ENCODE peak calls at places on chromosomes 3 and 15, in nine cellular contexts. G is left ventricle myocardium inferior, E is heart left ventricle, D is neuronal stem cell, F is mesenchymal stem cell, Y is right lobe of liver, R is colonic mucosa, N is GM23248, A is HCT116. K is an unnamed sample.

GRCh38 chr3:128068156-128068620 is 16.0 kb downstream of the SEC61A1 start:
- DNase-seq in G (no peak), E (no peak), D (peak; percentile 50), F (peak; percentile 66), Y (no peak), R (no peak), N (peak; percentile 66), A (peak; percentile 35), K (peak; percentile 83)

GRCh38 chr15:56028430-56028829 is 35.0 kb upstream of the NEDD4 start:
- DNase-seq in G (no peak), E (no peak), D (no peak), F (no peak), Y (no peak), R (no peak), N (no peak), A (no peak), K (no peak)

GRCh38 chr3:42718338-42718737 is 15.7 kb upstream of the HHATL start:
- DNase-seq in G (no peak), E (no peak), D (no peak), F (no peak), Y (no peak), R (no peak), N (no peak), A (no peak), K (no peak)

GRCh38 chr3:169122407-169122806 is 541.1 kb downstream of the MECOM start:
- DNase-seq in G (no peak), E (no peak), D (no peak), F (no peak), Y (no peak), R (no peak), N (no peak), A (no peak), K (no peak)

GRCh38 chr15:58598829-58599210 is 150.7 kb downstream of the ADAM10 start:
- DNase-seq in G (no peak), E (no peak), D (no peak), F (no peak), Y (no peak), R (no peak), N (no peak), A (no peak), K (no peak)

GRCh38 chr15:68644088-68644904 is 65.5 kb downstream of the CORO2B start:
- DNase-seq in G (no peak), E (no peak), D (no peak), F (peak; percentile 81), Y (no peak), R (no peak), N (peak; percentile 93), A (peak; percentile 22), K (peak; percentile 94)

GRCh38 chr3:128338536-128339400 is 127.9 kb downstream of the DNAJB8 start:
- DNase-seq in G (no peak), E (no peak), D (no peak), F (no peak), Y (no peak), R (no peak), N (no peak), A (no peak), K (peak; percentile 36)

GRCh38 chr15:44153352-44153751 is 41.7 kb downstream of the FRMD5 start:
- DNase-seq in G (no peak), E (no peak), D (no peak), F (no peak), Y (no peak), R (no peak), N (no peak), A (no peak), K (no peak)

GRCh38 chr15:80264031-80264430 is 12.0 kb upstream of the CTXND1 start:
- DNase-seq in G (no peak), E (no peak), D (no peak), F (peak; percentile 18), Y (no peak), R (no peak), N (peak; percentile 39), A (no peak), K (no peak)

GRCh38 chr3:85821130-85821756 is 862.5 kb downstream of the CADM2 start:
- DNase-seq in G (no peak), E (no peak), D (peak; percentile 11), F (no peak), Y (no peak), R (peak; percentile 22), N (peak; percentile 5), A (no peak), K (no peak)

GRCh38 chr3:183844606-183845005 is 19.2 kb upstream of the MAP6D1 start:
- DNase-seq in G (no peak), E (no peak), D (no peak), F (peak; percentile 90), Y (no peak), R (no peak), N (peak; percentile 90), A (no peak), K (peak; percentile 78)

GRCh38 chr3:3170998-3171397 is 8.5 kb downstream of the CRBN start:
- DNase-seq in G (no peak), E (no peak), D (no peak), F (peak; percentile 40), Y (no peak), R (no peak), N (peak; percentile 50), A (peak; percentile 33), K (no peak)

GRCh38 chr15:68407141-68407885 is 24.6 kb downstream of the ITGA11 start:
- DNase-seq in G (no peak), E (no peak), D (no peak), F (no peak), Y (no peak), R (peak; percentile 12), N (no peak), A (no peak), K (peak; percentile 73)

GRCh38 chr3:28940530-28940929 is 340.3 kb upstream of the RBMS3 start:
- DNase-seq in G (no peak), E (no peak), D (no peak), F (peak; percentile 90), Y (no peak), R (peak; percentile 19), N (peak; percentile 79), A (no peak), K (peak; percentile 88)

GRCh38 chr15:93068581-93069199 is 20.3 kb downstream of the RGMA start:
- DNase-seq in G (no peak), E (no peak), D (no peak), F (no peak), Y (no peak), R (no peak), N (no peak), A (no peak), K (no peak)

GRCh38 chr15:93066103-93066725 is 22.8 kb downstream of the RGMA start:
- DNase-seq in G (no peak), E (no peak), D (no peak), F (no peak), Y (no peak), R (no peak), N (no peak), A (no peak), K (no peak)

GRCh38 chr15:93067649-93068085 is 21.3 kb downstream of the RGMA start:
- DNase-seq in G (no peak), E (no peak), D (no peak), F (no peak), Y (no peak), R (no peak), N (peak; percentile 16), A (no peak), K (no peak)

GRCh38 chr15:93065641-93066045 is 23.4 kb downstream of the RGMA start:
- DNase-seq in G (no peak), E (no peak), D (no peak), F (no peak), Y (no peak), R (no peak), N (no peak), A (no peak), K (no peak)

DNA sequence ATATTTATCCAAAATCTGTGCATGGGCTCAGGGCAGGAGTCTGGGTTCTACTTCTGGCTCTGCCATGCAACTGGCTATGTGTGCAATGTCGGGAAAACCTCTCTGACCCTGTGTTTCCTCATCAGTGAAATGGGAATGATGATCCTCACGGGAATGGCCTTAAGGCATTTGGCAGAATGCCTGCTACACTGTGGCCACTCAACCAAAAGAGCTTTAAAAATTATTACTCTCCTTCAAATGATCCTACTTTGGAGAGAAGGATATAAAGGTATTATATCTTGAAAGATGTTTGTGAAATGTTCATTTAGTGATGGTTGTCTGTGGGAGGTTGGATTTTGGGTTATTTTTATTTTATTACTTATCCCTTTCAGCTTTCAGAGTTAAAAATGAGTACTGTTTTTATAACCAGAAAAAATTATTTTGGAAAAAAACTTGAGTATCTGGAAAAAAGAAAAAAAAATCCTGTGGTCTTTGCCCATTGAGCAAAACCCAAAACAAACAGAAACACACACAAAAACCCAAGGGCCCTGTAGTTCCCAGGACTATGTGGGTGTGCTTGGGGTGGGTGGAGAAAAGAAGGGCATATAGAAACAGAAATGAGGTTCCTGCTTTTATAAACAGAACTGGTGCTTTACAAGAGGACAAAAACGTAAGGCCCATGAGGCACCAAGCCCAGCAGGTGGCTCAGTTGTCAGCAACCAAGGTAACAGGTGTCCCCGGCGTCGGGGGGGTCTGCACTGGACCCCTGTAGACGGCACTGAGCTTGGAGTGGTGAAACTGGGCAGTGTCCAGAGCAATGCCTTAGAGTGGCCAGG is 22.0 kb downstream of the RGMA start:
- DNase-seq in G (no peak), E (no peak), D (no peak), F (no peak), Y (no peak), R (no peak), N (no peak), A (no peak), K (no peak)
- H3K36me3 ChIP-seq in G (peaks cover 7% of the 10 kb centered on the region), E (no peaks in the 10 kb centered on the region), D (peaks cover 37% of the 10 kb centered on the region), F (peaks cover 16% of the 10 kb centered on the region), Y (no peaks in the 10 kb centered on the region), R (no peaks in the 10 kb centered on the region), N (no peaks in the 10 kb centered on the region), A (no peaks in the 10 kb centered on the region), K (no peaks in the 10 kb centered on the region)

DNA sequence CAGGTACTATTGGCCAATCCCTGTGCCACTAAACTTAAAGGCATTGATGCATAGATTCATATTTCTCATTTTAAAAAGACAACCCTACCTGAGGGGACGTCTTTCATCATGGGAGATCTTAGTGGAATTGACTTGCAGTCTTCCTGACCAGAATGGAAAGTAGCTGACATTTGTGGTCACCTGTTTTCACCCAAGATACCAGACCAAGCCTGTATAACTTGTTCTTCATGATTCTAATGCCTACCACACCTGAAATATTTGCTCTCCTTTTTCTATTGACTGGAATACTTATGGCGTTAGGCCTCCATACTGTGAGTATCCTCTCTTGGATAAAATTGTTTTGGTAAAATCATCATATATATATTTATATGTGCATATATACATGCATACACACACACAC is 54.7 kb upstream of the XCR1 start:
- DNase-seq in G (no peak), E (no peak), D (no peak), F (no peak), Y (no peak), R (no peak), N (no peak), A (no peak), K (no peak)
- H3K4me1 ChIP-seq in G (no peaks in the 10 kb centered on the region), E (no peaks in the 10 kb centered on the region), D (no peaks in the 10 kb centered on the region), F (no peaks in the 10 kb centered on the region), Y (no peaks in the 10 kb centered on the region), R (no peaks in the 10 kb centered on the region), N (no peaks in the 10 kb centered on the region), A (peaks cover 19% of the 10 kb centered on the region), K (peaks cover 7% of the 10 kb centered on the region)

GRCh38 chr3:152259480-152259879 is 9.2 kb upstream of the MBNL1 start:
- DNase-seq in G (no peak), E (no peak), D (no peak), F (no peak), Y (no peak), R (no peak), N (no peak), A (no peak), K (no peak)
- H3K27ac ChIP-seq in G (no peak overlapping the region), E (peak overlapping the region; percentile 54), D (no peak overlapping the region), F (peak overlapping the region; percentile 34), Y (no peak overlapping the region), R (no peak overlapping the region), N (no peak overlapping the region), A (no peak overlapping the region), K (peak overlapping the region; percentile 94)

GRCh38 chr15:66326051-66326450 is 30.4 kb downstream of the TIPIN start:
- DNase-seq in G (no peak), E (no peak), D (no peak), F (no peak), Y (no peak), R (no peak), N (no peak), A (no peak), K (no peak)
- H3K36me3 ChIP-seq in G (peaks cover 99% of the 10 kb centered on the region), E (peaks cover 36% of the 10 kb centered on the region), D (peaks cover 12% of the 10 kb centered on the region), F (peaks cover 84% of the 10 kb centered on the region), Y (peaks cover 64% of the 10 kb centered on the region), R (peaks cover 16% of the 10 kb centered on the region), N (peaks cover 36% of the 10 kb centered on the region), A (peaks cover 27% of the 10 kb centered on the region), K (peaks cover 44% of the 10 kb centered on the region)